ENCODE peak calls at places on chromosomes 4 and X, in ten cellular contexts. Q is upper lobe of left lung; H is activated CD4-positive, alpha-beta T cell treated with anti-CD3 and anti-CD28 coated beads for 36 hours; Z is CD4-positive, alpha-beta T cell; J is natural killer cell; U is stimulated activated naive CD8-positive, alpha-beta T cell treated with anti-CD3 and anti-CD28 coated beads, Interleukin-15, Interleukin-2, amounts not matched to agents 100 U/mL and 50 U/mL, for 24 hours; K is Panc1; A is left lobe of liver; R is activated CD8-positive, alpha-beta T cell treated with anti-CD3 and anti-CD28 coated beads for 36 hours; L is A549. Y is an unnamed sample.

GRCh38 chr4:8610858-8611610 is 18.5 kb downstream of the CPZ start:
- ATAC-seq in Q (no peak), J (no peak), R (no peak), A (no peak), K (no peak), H (no peak), Z (no peak), L (no peak), U (no peak), Y (no peak)

GRCh38 chrX:101359966-101360365 is 11.4 kb upstream of the TIMM8A start:
- ATAC-seq in K (no peak), Z (no peak), H (no peak), A (no peak), L (no peak), R (no peak), U (no peak), J (no peak), Q (no peak), Y (no peak)

GRCh38 chr4:23957465-23957864 is 67.6 kb upstream of the PPARGC1A start:
- ATAC-seq in Q (no peak), Z (no peak), R (no peak), U (no peak), H (no peak), A (peak; percentile 85), K (no peak), J (no peak), L (no peak), Y (no peak)

GRCh38 chr4:147430111-147430510 is 50.8 kb upstream of the EDNRA start:
- ATAC-seq in R (no peak), Z (no peak), J (no peak), K (no peak), A (no peak), U (no peak), H (no peak), L (no peak), Q (no peak), Y (no peak)

GRCh38 chr4:2402053-2402452 is 16.4 kb downstream of the ZFYVE28 start:
- ATAC-seq in A (peak; percentile 89), Z (peak; percentile 72), H (peak; percentile 64), K (peak; percentile 44), U (peak; percentile 40), R (peak; percentile 71), J (peak; percentile 44), L (peak; percentile 70), Q (peak; percentile 84), Y (peak; percentile 92)

GRCh38 chrX:18596096-18596495 is 75.8 kb downstream of the RS1 start:
- ATAC-seq in A (no peak), R (no peak), L (no peak), H (no peak), Q (no peak), U (no peak), K (no peak), Z (no peak), J (no peak), Y (no peak)

GRCh38 chr4:36320130-36320902 is 38.9 kb downstream of the DTHD1 start:
- ATAC-seq in K (no peak), R (no peak), A (no peak), L (no peak), H (no peak), U (no peak), Z (no peak), J (no peak), Q (peak; percentile 58), Y (no peak)

GRCh38 chr4:106365613-106366012 is 3.0 kb downstream of the GIMD1 start:
- ATAC-seq in R (no peak), J (no peak), K (no peak), H (no peak), Q (peak; percentile 86), L (peak; percentile 95), Z (no peak), U (peak; percentile 19), A (peak; percentile 44), Y (peak; percentile 95)

GRCh38 chrX:153735274-153735673 is 10.6 kb downstream of the ABCD1 start:
- ATAC-seq in Z (peak; percentile 48), K (no peak), Q (no peak), U (peak; percentile 65), H (peak; percentile 76), J (peak; percentile 85), R (peak; percentile 78), L (peak; percentile 66), A (no peak), Y (no peak)

GRCh38 chrX:52556741-52557140 is 39.9 kb upstream of the XAGE1B start:
- ATAC-seq in H (peak; percentile 83), R (peak; percentile 56), Z (no peak), J (no peak), Q (no peak), A (no peak), L (no peak), K (no peak), U (peak; percentile 71), Y (no peak)

Y was measured in SK-N-SH treated with all-trans-retinoic acid at 6 μM for 48 hours.